ENCODE peak calls at places on chromosomes 11 and 22, in five cellular contexts. P is lung; L is A673; W is colonic mucosa; K is CD4-positive, CD25-positive, alpha-beta regulatory T cell. S is an unnamed sample.

GRCh38 chr11:8222820-8223512 is 40.7 kb downstream of the LMO1 start:
- DNase-seq in W (no peak), P (no peak), K (no peak), L (no peak), S (no peak)

GRCh38 chr22:32204211-32204855 is 540 bp downstream of the RFPL2 start:
- DNase-seq in W (no peak), P (no peak), L (peak; percentile 19), K (peak; percentile 20), S (peak; percentile 23)

GRCh38 chr22:38082986-38083710 is 836 bp downstream of the SLC16A8 start:
- DNase-seq in P (no peak), K (no peak), L (no peak), W (no peak), S (no peak)

GRCh38 chr11:2860636-2861035 is 24.9 kb downstream of the CDKN1C start:
- DNase-seq in K (no peak), P (no peak), W (peak; percentile 30), L (no peak), S (no peak)

GRCh38 chr11:93481696-93482095 is 61.5 kb downstream of the SMCO4 start:
- DNase-seq in W (no peak), L (no peak), K (no peak), P (no peak), S (no peak)

GRCh38 chr11:93740031-93740801 is 1.1 kb downstream of the TAF1D start:
- DNase-seq in K (no peak), P (peak; percentile 44), L (no peak), W (peak; percentile 47), S (peak; percentile 22)

GRCh38 chr11:69912911-69913451 is 93.8 kb upstream of the FGF3 start:
- DNase-seq in P (no peak), K (no peak), L (peak; percentile 44), W (no peak), S (no peak)

GRCh38 chr11:2481253-2481652 is 36.4 kb downstream of the KCNQ1 start:
- DNase-seq in P (no peak), K (no peak), W (no peak), L (no peak), S (no peak)

GRCh38 chr11:103958475-103959215 is 77.8 kb upstream of the DDI1 start:
- DNase-seq in L (no peak), K (no peak), P (no peak), W (no peak), S (no peak)

GRCh38 chr22:49657974-49658550 is 169.6 kb downstream of the BRD1 start:
- DNase-seq in W (no peak), L (no peak), P (no peak), K (no peak), S (no peak)

GRCh38 chr22:46086577-46087335 is 63.6 kb upstream of the PPARA start:
- DNase-seq in W (no peak), K (no peak), L (no peak), P (no peak), S (no peak)

GRCh38 chr11:35567737-35568465 is 42.5 kb upstream of the PAMR1 start:
- DNase-seq in K (no peak), P (peak; percentile 36), L (no peak), W (no peak), S (no peak)

GRCh38 chr11:44632466-44633123 is 67.1 kb downstream of the CD82 start:
- DNase-seq in K (no peak), P (peak; percentile 29), W (peak; percentile 31), L (peak; percentile 68), S (peak; percentile 28)

GRCh38 chr11:105315287-105315686 is 175.7 kb upstream of the CARD18 start:
- DNase-seq in W (no peak), L (peak; percentile 13), K (no peak), P (no peak), S (no peak)

GRCh38 chr11:111454561-111455192 is 57.5 kb downstream of the BTG4 start:
- DNase-seq in K (peak; percentile 23), P (no peak), W (peak; percentile 40), L (peak; percentile 85), S (peak; percentile 64)

GRCh38 chr11:73395297-73396208 is 19.4 kb downstream of the RELT start:
- DNase-seq in W (no peak), L (no peak), K (no peak), P (no peak), S (no peak)

GRCh38 chr11:132632641-132633124 is 899.6 kb downstream of the OPCML start:
- DNase-seq in K (no peak), P (no peak), L (peak; percentile 61), W (no peak), S (no peak)

GRCh38 chr11:68214173-68215086 is 1.3 kb upstream of the KMT5B start:
- DNase-seq in L (no peak), K (no peak), P (no peak), W (peak; percentile 42), S (no peak)

GRCh38 chr22:32617883-32618282 is 143.3 kb downstream of the FBXO7 start:
- DNase-seq in P (no peak), W (peak; percentile 66), L (no peak), K (no peak), S (no peak)

GRCh38 chr22:49598338-49598737 is 229.3 kb downstream of the BRD1 start:
- DNase-seq in P (no peak), K (no peak), L (no peak), W (no peak), S (no peak)

GRCh38 chr22:43827926-43828710 is 16.0 kb upstream of the EFCAB6 start:
- DNase-seq in W (no peak), K (no peak), L (no peak), P (no peak), S (no peak)
- H3K4me1 ChIP-seq in W (no peaks in the 10 kb centered on the region), K (no peaks in the 10 kb centered on the region), L (no peaks in the 10 kb centered on the region), P (no peaks in the 10 kb centered on the region), S (no peaks in the 10 kb centered on the region)

GRCh38 chr11:110069158-110069737 is 23.9 kb upstream of the ZC3H12C start:
- DNase-seq in K (no peak), P (peak; percentile 41), L (peak; percentile 97), W (peak; percentile 68), S (no peak)
- H3K27ac ChIP-seq in K (no peak overlapping the region), P (no peak overlapping the region), L (peak overlapping the region; percentile 70), W (no peak overlapping the region), S (no peak overlapping the region)

DNA sequence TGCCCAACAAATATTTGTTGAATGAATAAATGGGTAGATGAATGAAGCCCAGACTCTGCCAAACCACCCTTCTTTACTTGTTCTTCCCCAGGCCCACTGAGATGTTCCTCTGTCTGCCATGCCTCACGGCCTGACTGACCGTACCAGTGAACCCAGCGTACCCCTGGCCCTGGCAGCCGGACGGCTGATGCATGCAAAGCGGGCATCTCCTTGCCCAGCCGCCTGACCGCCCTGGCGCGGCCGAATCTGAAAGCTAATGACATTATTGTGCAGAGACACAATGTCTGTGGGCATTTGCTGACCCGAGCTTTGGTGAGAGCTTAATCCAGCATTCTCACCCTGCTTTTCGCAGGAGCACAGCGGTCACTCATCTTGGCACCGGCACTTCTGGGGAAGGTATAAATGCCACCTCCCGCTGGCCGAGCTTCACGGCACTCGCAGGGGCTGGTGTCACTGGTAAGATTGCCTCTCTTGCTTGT is at the start of gene CRYBB2:
- DNase-seq in W (no peak), K (no peak), P (no peak), L (no peak), S (no peak)
- H3K4me1 ChIP-seq in W (no peaks in the 10 kb centered on the region), K (no peaks in the 10 kb centered on the region), P (no peaks in the 10 kb centered on the region), L (no peaks in the 10 kb centered on the region), S (no peaks in the 10 kb centered on the region)

GRCh38 chr22:44357296-44357961 is 44.7 kb upstream of the SHISAL1 start:
- DNase-seq in P (no peak), L (peak; percentile 36), W (no peak), K (no peak), S (no peak)
- H3K27ac ChIP-seq in P (no peak overlapping the region), L (no peak overlapping the region), W (no peak overlapping the region), K (no peak overlapping the region), S (no peak overlapping the region)

GRCh38 chr11:114080769-114081168 is 21.3 kb downstream of the ZBTB16 start:
- DNase-seq in K (no peak), P (no peak), L (no peak), W (no peak), S (no peak)
- H3K4me1 ChIP-seq in K (peaks cover 18% of the 10 kb centered on the region), P (peaks cover 52% of the 10 kb centered on the region), L (peaks cover 63% of the 10 kb centered on the region), W (peaks cover 16% of the 10 kb centered on the region), S (peaks cover 27% of the 10 kb centered on the region)

GRCh38 chr11:23765862-23766261 is 731.0 kb upstream of the LUZP2 start:
- DNase-seq in K (no peak), W (no peak), P (no peak), L (no peak), S (no peak)
- H3K27ac ChIP-seq in K (no peak overlapping the region), W (no peak overlapping the region), P (no peak overlapping the region), L (no peak overlapping the region), S (no peak overlapping the region)

GRCh38 chr11:75775056-75775455 is 6.5 kb downstream of the DGAT2 start:
- DNase-seq in K (no peak), L (no peak), P (no peak), W (no peak), S (no peak)
- H3K4me1 ChIP-seq in K (peaks cover 10% of the 10 kb centered on the region), L (no peaks in the 10 kb centered on the region), P (peaks cover 4% of the 10 kb centered on the region), W (no peaks in the 10 kb centered on the region), S (no peaks in the 10 kb centered on the region)

GRCh38 chr22:27556371-27556770 is 245.2 kb downstream of the MN1 start:
- DNase-seq in W (no peak), P (no peak), K (no peak), L (no peak), S (no peak)

GRCh38 chr22:27558658-27559371 is 242.7 kb downstream of the MN1 start:
- DNase-seq in W (no peak), K (no peak), P (no peak), L (no peak), S (no peak)

GRCh38 chr22:27560781-27561180 is 240.8 kb downstream of the MN1 start:
- DNase-seq in P (no peak), K (no peak), W (no peak), L (no peak), S (no peak)

GRCh38 chr22:27554841-27555456 is 246.6 kb downstream of the MN1 start:
- DNase-seq in K (no peak), P (no peak), W (no peak), L (no peak), S (no peak)

DNA sequence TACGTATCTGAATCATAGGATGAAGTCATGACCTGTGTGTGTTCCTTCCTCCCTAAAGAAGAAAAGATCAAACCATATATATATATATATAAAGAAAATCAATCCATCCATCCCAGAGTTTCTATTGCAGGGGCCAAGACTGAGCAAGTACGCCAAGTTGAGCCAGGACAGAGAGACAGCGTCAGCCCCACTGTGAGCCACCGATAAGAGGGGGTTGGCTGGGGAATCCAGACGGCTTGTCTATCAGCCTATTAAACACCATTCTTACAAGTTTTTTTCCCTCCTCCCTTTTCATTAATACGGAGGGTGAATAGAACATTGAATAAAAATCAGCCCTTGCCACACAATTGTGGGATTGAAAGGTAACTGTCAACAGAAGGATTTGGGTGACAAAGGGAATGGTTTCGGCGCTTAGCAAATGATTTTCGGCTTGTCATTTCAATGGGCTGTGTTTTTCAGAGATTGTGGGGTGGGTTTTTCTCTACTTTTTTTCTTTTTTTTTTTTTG is 243.9 kb downstream of the MN1 start:
- DNase-seq in L (no peak), P (no peak), W (no peak), K (no peak), S (no peak)
- H3K27ac ChIP-seq in L (no peak overlapping the region), P (no peak overlapping the region), W (no peak overlapping the region), K (no peak overlapping the region), S (no peak overlapping the region)